ENCODE peak calls at places on chromosomes 2 and 18, in five cellular contexts. Y is fibroblast of pulmonary artery, I is uterus, C is tibial artery, W is skeletal muscle cell. X is an unnamed sample.

GRCh38 chr2:107633580-107634147 is 193.0 kb upstream of the RGPD4 start:
- DNase-seq in Y (peak; percentile 92), I (no peak), C (no peak), W (peak; percentile 88), X (no peak)

GRCh38 chr2:122516775-122517174 is 761.3 kb downstream of the TSN start:
- DNase-seq in Y (no peak), I (no peak), W (no peak), C (no peak), X (no peak)

GRCh38 chr2:10760794-10761504 is 39.5 kb downstream of the ATP6V1C2 start:
- DNase-seq in Y (no peak), I (no peak), C (no peak), W (no peak), X (no peak)

GRCh38 chr2:95024960-95025405 is 525 bp upstream of the MAL start:
- DNase-seq in I (no peak), Y (no peak), W (no peak), C (no peak), X (no peak)

GRCh38 chr18:73235491-73235890 is 367.7 kb upstream of the NETO1 start:
- DNase-seq in I (no peak), C (no peak), W (peak; percentile 88), Y (peak; percentile 36), X (no peak)

GRCh38 chr2:205139822-205140612 is 542.3 kb upstream of the NRP2 start:
- DNase-seq in Y (no peak), W (no peak), I (peak; percentile 44), C (no peak), X (no peak)

GRCh38 chr2:17864676-17865075 is 13.8 kb upstream of the KCNS3 start:
- DNase-seq in Y (no peak), C (no peak), I (no peak), W (no peak), X (no peak)

GRCh38 chr2:104766683-104767082 is 87.2 kb upstream of the POU3F3 start:
- DNase-seq in C (no peak), W (no peak), I (no peak), Y (no peak), X (no peak)

GRCh38 chr2:223744580-223744979 is 92.8 kb downstream of the AP1S3 start:
- DNase-seq in W (no peak), I (no peak), Y (peak; percentile 91), C (no peak), X (no peak)

DNA sequence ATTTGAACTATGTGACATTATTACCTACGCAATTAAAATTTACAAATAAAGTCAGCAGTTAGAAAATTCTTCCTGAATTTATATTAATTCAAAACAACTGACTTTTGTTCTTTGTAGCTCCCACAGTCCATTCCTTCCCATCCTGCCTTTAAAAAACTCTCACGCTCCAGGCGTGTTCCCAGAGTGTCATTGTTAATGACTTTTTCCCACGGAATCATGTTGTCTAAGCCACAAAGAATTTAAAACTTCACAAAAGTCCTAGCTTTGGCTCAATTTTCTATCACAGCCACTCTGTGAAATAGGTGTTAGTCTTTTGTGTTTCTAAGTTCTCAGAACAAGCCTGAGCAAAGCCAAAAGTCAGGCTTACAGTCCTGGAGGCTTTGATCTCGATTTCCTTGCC is 26.5 kb downstream of the SLC1A4 start:
- DNase-seq in Y (peak; percentile 14), I (no peak), W (no peak), C (no peak), X (no peak)
- H3K4me3 ChIP-seq in Y (no peak overlapping the region), I (no peak overlapping the region), W (no peak overlapping the region), C (no peak overlapping the region), X (no peak overlapping the region)

GRCh38 chr2:241560181-241560882 is 1.8 kb downstream of the BOK start:
- DNase-seq in C (no peak), I (no peak), W (no peak), Y (no peak), X (no peak)
- H3K4me3 ChIP-seq in C (peak overlapping the region; percentile 64), I (peak overlapping the region; percentile 40), W (peak overlapping the region; percentile 70), Y (peak overlapping the region; percentile 65), X (peak overlapping the region; percentile 79)

GRCh38 chr2:1721706-1722483 is 22.4 kb downstream of the PXDN start:
- DNase-seq in I (peak; percentile 18), C (peak; percentile 71), W (no peak), Y (peak; percentile 90), X (peak; percentile 68)
- H3K4me3 ChIP-seq in I (no peak overlapping the region), C (no peak overlapping the region), W (no peak overlapping the region), Y (no peak overlapping the region), X (no peak overlapping the region)

GRCh38 chr2:70789304-70790078 is 952 bp downstream of the FIGLA start:
- DNase-seq in Y (peak; percentile 70), C (peak; percentile 72), W (no peak), I (peak; percentile 22), X (peak; percentile 71)
- H3K4me3 ChIP-seq in Y (no peak overlapping the region), C (peak overlapping the region; percentile 34), W (no peak overlapping the region), I (no peak overlapping the region), X (no peak overlapping the region)

GRCh38 chr2:61855178-61855523 is 1.3 kb upstream of the FAM161A start:
- DNase-seq in W (no peak), Y (peak; percentile 11), I (no peak), C (no peak), X (no peak)

GRCh38 chr2:61853086-61853847 is 593 bp downstream of the FAM161A start:
- DNase-seq in W (no peak), Y (peak; percentile 48), C (no peak), I (no peak), X (peak; percentile 88)

GRCh38 chr2:61854435-61855177 is 746 bp upstream of the FAM161A start:
- DNase-seq in Y (peak; percentile 98), C (peak; percentile 91), W (peak; percentile 89), I (peak; percentile 92), X (peak; percentile 95)

DNA sequence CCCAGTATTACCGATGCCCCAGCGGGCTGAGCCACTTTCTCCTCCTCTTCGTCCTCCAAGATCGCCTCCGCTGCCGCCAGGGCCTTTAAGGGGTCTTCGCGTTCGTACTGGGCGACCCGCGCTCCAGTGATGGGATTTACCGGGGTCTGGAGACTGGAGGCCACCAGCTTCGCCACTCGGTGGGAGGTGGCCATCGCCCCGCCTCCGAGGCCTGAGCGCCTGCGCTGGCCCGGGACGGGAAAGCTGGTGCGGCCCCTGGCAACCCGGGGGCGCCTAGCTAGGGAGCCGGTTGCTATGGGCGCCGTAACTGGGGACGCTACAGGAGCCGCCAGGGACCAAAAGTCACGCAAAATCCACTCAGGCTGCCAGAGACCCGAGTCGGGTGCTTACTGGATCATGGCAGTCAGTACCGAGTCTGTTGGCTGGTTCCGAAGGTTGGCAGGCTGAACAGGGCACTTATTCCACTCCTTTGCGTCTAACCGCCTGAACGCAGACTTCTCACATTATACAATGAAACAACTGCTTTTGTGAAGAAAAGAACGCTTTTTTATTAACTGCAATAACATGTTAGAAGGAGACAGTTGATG is at the start of gene FAM161A:
- DNase-seq in I (peak; percentile 89), Y (peak; percentile 84), W (peak; percentile 51), C (peak; percentile 94), X (peak; percentile 94)
- H3K4me3 ChIP-seq in I (peak within 1 kb of the TSS; percentile 84), Y (peak within 1 kb of the TSS; percentile 96), W (peak within 1 kb of the TSS; percentile 89), C (peak within 1 kb of the TSS; percentile 80), X (peak within 1 kb of the TSS; percentile 75)

GRCh38 chr2:236558999-236559978 is 10.3 kb upstream of the ACKR3 start:
- DNase-seq in Y (no peak), I (no peak), W (no peak), C (no peak), X (no peak)
- H3K4me3 ChIP-seq in Y (no peak overlapping the region), I (no peak overlapping the region), W (no peak overlapping the region), C (no peak overlapping the region), X (no peak overlapping the region)

X was measured in sigmoid colon.